ENCODE peak calls at places on chromosomes 1 and 21, in seven cellular contexts. C is psoas muscle; V is heart left ventricle; X is activated T-helper 1 cell treated with Interleukin-2 at 50 U/mL for 16 hours; W is CD8-positive, alpha-beta memory T cell; A is NCI-H2171; I is occipital lobe. L is an unnamed sample.
A peak's percentile ranks its signal among the peaks of the same experiment; 100 is the strongest.

GRCh38 chr1:3435666-3436065 is 18.8 kb upstream of the ARHGEF16 start:
- DNase-seq in C (peak; percentile 21), V (no peak), X (no peak), W (no peak), A (no peak), I (no peak), L (no peak)

GRCh38 chr1:155127672-155128468 is at the start of gene EFNA1:
- DNase-seq in C (peak; percentile 77), V (peak; percentile 74), X (peak; percentile 27), W (peak; percentile 22), A (peak; percentile 24), I (peak; percentile 70), L (no peak)

GRCh38 chr21:41241341-41241740 is 73.4 kb downstream of the BACE2 start:
- DNase-seq in C (no peak), V (no peak), X (no peak), W (no peak), A (no peak), I (no peak), L (no peak)

GRCh38 chr21:46667735-46668380 is 32.4 kb downstream of the PRMT2 start:
- DNase-seq in C (peak; percentile 39), V (no peak), X (no peak), W (no peak), A (peak; percentile 27), I (no peak), L (peak; percentile 41)

GRCh38 chr1:27436204-27437159 is 44.1 kb downstream of the GPR3 start:
- DNase-seq in C (no peak), V (no peak), X (no peak), W (peak; percentile 27), A (no peak), I (no peak), L (no peak)

GRCh38 chr1:222769181-222769580 is 32.2 kb downstream of the FAM177B start:
- DNase-seq in C (no peak), V (no peak), X (no peak), W (no peak), A (no peak), I (no peak), L (no peak)

GRCh38 chr1:186835448-186835847 is 6.7 kb downstream of the PLA2G4A start:
- DNase-seq in C (no peak), V (no peak), X (no peak), W (no peak), A (no peak), I (no peak), L (no peak)

GRCh38 chr1:85504417-85504816 is 39.5 kb upstream of the DDAH1 start:
- DNase-seq in C (no peak), V (no peak), X (no peak), W (no peak), A (no peak), I (no peak), L (no peak)

GRCh38 chr1:111275079-111275478 is 15.6 kb upstream of the CHIA start:
- DNase-seq in C (peak; percentile 75), V (peak; percentile 71), X (no peak), W (no peak), A (no peak), I (no peak), L (no peak)